ENCODE peak calls at places on chromosomes 16 and 17, in four cellular contexts. One of them, this sample, is unnamed.
A peak's percentile ranks its signal among the peaks of the same experiment; 100 is the strongest.

GRCh38 chr17:62923515-62924150 is 42.4 kb upstream of the TANC2 start:
- DNase-seq in brain microvascular endothelial cell: no peak
- DNase-seq in left ventricle myocardium inferior: no peak
- DNase-seq in heart left ventricle: no peak
- DNase-seq in this sample: no peak

GRCh38 chr17:63848834-63849689 is 6.6 kb upstream of the SMARCD2 start:
- DNase-seq in brain microvascular endothelial cell: peak; percentile 86
- DNase-seq in left ventricle myocardium inferior: peak; percentile 93
- DNase-seq in heart left ventricle: peak; percentile 93
- DNase-seq in this sample: peak; percentile 98

GRCh38 chr17:28227278-28228108 is 91.5 kb upstream of the TMEM97 start:
- DNase-seq in brain microvascular endothelial cell: peak; percentile 32
- DNase-seq in left ventricle myocardium inferior: no peak
- DNase-seq in heart left ventricle: no peak
- DNase-seq in this sample: peak; percentile 99

GRCh38 chr17:41835800-41836549 is at the start of gene NT5C3B:
- DNase-seq in brain microvascular endothelial cell: no peak
- DNase-seq in left ventricle myocardium inferior: peak; percentile 65
- DNase-seq in heart left ventricle: peak; percentile 54
- DNase-seq in this sample: peak; percentile 98

GRCh38 chr17:57902800-57903759 is 52.1 kb downstream of the CUEDC1 start:
- DNase-seq in brain microvascular endothelial cell: peak; percentile 70
- DNase-seq in left ventricle myocardium inferior: peak; percentile 87
- DNase-seq in heart left ventricle: peak; percentile 84
- DNase-seq in this sample: no peak

GRCh38 chr16:34078697-34079096 is 619.3 kb downstream of the TP53TG3F start:
- DNase-seq in brain microvascular endothelial cell: no peak
- DNase-seq in left ventricle myocardium inferior: no peak
- DNase-seq in heart left ventricle: no peak
- DNase-seq in this sample: no peak

GRCh38 chr17:28467456-28468025 is 5.9 kb upstream of the SLC13A2 start:
- DNase-seq in brain microvascular endothelial cell: peak; percentile 61
- DNase-seq in left ventricle myocardium inferior: no peak
- DNase-seq in heart left ventricle: no peak
- DNase-seq in this sample: no peak

GRCh38 chr17:57484081-57484666 is 227.9 kb downstream of the MSI2 start:
- DNase-seq in brain microvascular endothelial cell: no peak
- DNase-seq in left ventricle myocardium inferior: no peak
- DNase-seq in heart left ventricle: no peak
- DNase-seq in this sample: no peak

GRCh38 chr17:34671191-34671590 is 91.8 kb downstream of the TMEM132E start:
- DNase-seq in brain microvascular endothelial cell: no peak
- DNase-seq in left ventricle myocardium inferior: no peak
- DNase-seq in heart left ventricle: no peak
- DNase-seq in this sample: no peak

GRCh38 chr17:35890774-35891155 is 10.6 kb upstream of the CCL5 start:
- DNase-seq in brain microvascular endothelial cell: no peak
- DNase-seq in left ventricle myocardium inferior: no peak
- DNase-seq in heart left ventricle: peak; percentile 10
- DNase-seq in this sample: peak; percentile 47

GRCh38 chr16:28596840-28597691 is at the start of gene SULT1A2:
- DNase-seq in brain microvascular endothelial cell: no peak
- DNase-seq in left ventricle myocardium inferior: no peak
- DNase-seq in heart left ventricle: no peak
- DNase-seq in this sample: peak; percentile 67

GRCh38 chr16:5012887-5013286 is 20.8 kb downstream of the NAGPA start:
- DNase-seq in brain microvascular endothelial cell: no peak
- DNase-seq in left ventricle myocardium inferior: no peak
- DNase-seq in heart left ventricle: no peak
- DNase-seq in this sample: no peak

GRCh38 chr16:983044-984030 is 1.8 kb downstream of the SOX8 start:
- DNase-seq in brain microvascular endothelial cell: no peak
- DNase-seq in left ventricle myocardium inferior: no peak
- DNase-seq in heart left ventricle: no peak
- DNase-seq in this sample: peak; percentile 87

GRCh38 chr16:67027046-67027445 is 1.9 kb upstream of the CBFB start:
- DNase-seq in brain microvascular endothelial cell: no peak
- DNase-seq in left ventricle myocardium inferior: no peak
- DNase-seq in heart left ventricle: no peak
- DNase-seq in this sample: peak; percentile 7

GRCh38 chr17:2851615-2852014 is 55.4 kb downstream of the RAP1GAP2 start:
- DNase-seq in brain microvascular endothelial cell: no peak
- DNase-seq in left ventricle myocardium inferior: no peak
- DNase-seq in heart left ventricle: no peak
- DNase-seq in this sample: no peak

GRCh38 chr17:58529275-58529674 is 14.8 kb upstream of the MTMR4 start:
- DNase-seq in brain microvascular endothelial cell: no peak
- DNase-seq in left ventricle myocardium inferior: no peak
- DNase-seq in heart left ventricle: no peak
- DNase-seq in this sample: no peak

GRCh38 chr17:45325810-45326209 is 9.0 kb upstream of the MAP3K14 start:
- DNase-seq in brain microvascular endothelial cell: no peak
- DNase-seq in left ventricle myocardium inferior: no peak
- DNase-seq in heart left ventricle: no peak
- DNase-seq in this sample: no peak

GRCh38 chr17:76570877-76571471 is 14.7 kb downstream of the ST6GALNAC2 start:
- DNase-seq in brain microvascular endothelial cell: no peak
- DNase-seq in left ventricle myocardium inferior: no peak
- DNase-seq in heart left ventricle: no peak
- DNase-seq in this sample: no peak

GRCh38 chr16:48720266-48720665 is 110.3 kb upstream of the N4BP1 start:
- DNase-seq in brain microvascular endothelial cell: peak; percentile 2
- DNase-seq in left ventricle myocardium inferior: no peak
- DNase-seq in heart left ventricle: no peak
- DNase-seq in this sample: peak; percentile 38

GRCh38 chr16:22855231-22855630 is 41.3 kb downstream of the HS3ST2 start:
- DNase-seq in brain microvascular endothelial cell: no peak
- DNase-seq in left ventricle myocardium inferior: no peak
- DNase-seq in heart left ventricle: no peak
- DNase-seq in this sample: no peak

GRCh38 chr16:63735456-63735855 is 1386.4 kb downstream of the CDH11 start:
- DNase-seq in brain microvascular endothelial cell: no peak
- DNase-seq in left ventricle myocardium inferior: no peak
- DNase-seq in heart left ventricle: no peak
- DNase-seq in this sample: no peak

GRCh38 chr16:86044881-86045600 is 146.1 kb downstream of the IRF8 start:
- DNase-seq in brain microvascular endothelial cell: no peak
- DNase-seq in left ventricle myocardium inferior: no peak
- DNase-seq in heart left ventricle: no peak
- DNase-seq in this sample: no peak

GRCh38 chr16:88442811-88443576 is 10.1 kb upstream of the ZFPM1 start:
- DNase-seq in brain microvascular endothelial cell: peak; percentile 27
- DNase-seq in left ventricle myocardium inferior: peak; percentile 73
- DNase-seq in heart left ventricle: peak; percentile 75
- DNase-seq in this sample: peak; percentile 99

GRCh38 chr17:69468211-69468610 is 53.7 kb downstream of the MAP2K6 start:
- DNase-seq in brain microvascular endothelial cell: no peak
- DNase-seq in left ventricle myocardium inferior: no peak
- DNase-seq in heart left ventricle: no peak
- DNase-seq in this sample: no peak

GRCh38 chr16:70428178-70428998 is 10.5 kb downstream of the ST3GAL2 start:
- DNase-seq in brain microvascular endothelial cell: peak; percentile 90
- DNase-seq in left ventricle myocardium inferior: peak; percentile 97
- DNase-seq in heart left ventricle: peak; percentile 95
- DNase-seq in this sample: peak; percentile 76

GRCh38 chr16:30677931-30678585 is 19.8 kb downstream of the FBRS start:
- DNase-seq in brain microvascular endothelial cell: no peak
- DNase-seq in left ventricle myocardium inferior: no peak
- DNase-seq in heart left ventricle: no peak
- DNase-seq in this sample: peak; percentile 91

GRCh38 chr16:79286646-79287423 is 313.7 kb downstream of the MAF start:
- DNase-seq in brain microvascular endothelial cell: no peak
- DNase-seq in left ventricle myocardium inferior: peak; percentile 51
- DNase-seq in heart left ventricle: peak; percentile 30
- DNase-seq in this sample: no peak
- H3K4me3 ChIP-seq in brain microvascular endothelial cell: no peak overlapping the region
- H3K4me3 ChIP-seq in left ventricle myocardium inferior: peak overlapping the region; percentile 54
- H3K4me3 ChIP-seq in heart left ventricle: peak overlapping the region; percentile 31
- H3K4me3 ChIP-seq in this sample: no peak overlapping the region

GRCh38 chr16:57504001-57504400 is 17.7 kb upstream of the DOK4 start:
- DNase-seq in brain microvascular endothelial cell: no peak
- DNase-seq in left ventricle myocardium inferior: no peak
- DNase-seq in heart left ventricle: no peak
- DNase-seq in this sample: no peak

GRCh38 chr16:57505169-57505568 is 18.9 kb upstream of the DOK4 start:
- DNase-seq in brain microvascular endothelial cell: no peak
- DNase-seq in left ventricle myocardium inferior: no peak
- DNase-seq in heart left ventricle: no peak
- DNase-seq in this sample: no peak

GRCh38 chr16:57502048-57502775 is 15.9 kb upstream of the DOK4 start:
- DNase-seq in brain microvascular endothelial cell: no peak
- DNase-seq in left ventricle myocardium inferior: no peak
- DNase-seq in heart left ventricle: no peak
- DNase-seq in this sample: peak; percentile 21

GRCh38 chr16:57504491-57504890 is 18.2 kb upstream of the DOK4 start:
- DNase-seq in brain microvascular endothelial cell: no peak
- DNase-seq in left ventricle myocardium inferior: no peak
- DNase-seq in heart left ventricle: no peak
- DNase-seq in this sample: no peak

DNA sequence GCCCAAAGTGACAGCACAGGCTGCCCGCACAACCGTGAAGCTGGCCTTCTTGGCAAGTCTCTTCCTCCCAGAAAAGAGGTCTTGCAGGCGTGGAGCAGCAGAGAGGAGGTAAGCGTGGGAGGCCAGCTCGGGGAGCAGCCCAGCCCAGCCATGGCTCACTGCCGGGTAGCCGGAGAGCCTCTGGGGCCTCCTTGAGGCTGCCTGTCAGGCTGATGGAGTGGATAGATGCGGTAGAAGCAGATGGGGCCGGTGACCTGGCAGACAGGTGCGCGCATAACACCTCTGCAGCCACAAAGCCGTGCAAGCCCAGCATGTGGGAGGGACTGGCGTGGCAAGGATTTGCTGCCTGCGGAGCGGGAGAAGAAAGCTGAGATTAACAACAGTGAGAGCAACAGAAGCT is 17.1 kb upstream of the DOK4 start:
- DNase-seq in brain microvascular endothelial cell: no peak
- DNase-seq in left ventricle myocardium inferior: no peak
- DNase-seq in heart left ventricle: no peak
- DNase-seq in this sample: peak; percentile 79
- H3K27me3 ChIP-seq in brain microvascular endothelial cell: no peaks in the 10 kb centered on the region
- H3K27me3 ChIP-seq in left ventricle myocardium inferior: no peaks in the 10 kb centered on the region
- H3K27me3 ChIP-seq in heart left ventricle: no peaks in the 10 kb centered on the region
- H3K27me3 ChIP-seq in this sample: no peaks in the 10 kb centered on the region

GRCh38 chr16:87418216-87418615 is 26.1 kb downstream of the MAP1LC3B start:
- DNase-seq in brain microvascular endothelial cell: no peak
- DNase-seq in left ventricle myocardium inferior: peak; percentile 1
- DNase-seq in heart left ventricle: no peak
- DNase-seq in this sample: no peak

GRCh38 chr16:87415441-87415840 is 23.3 kb downstream of the MAP1LC3B start:
- DNase-seq in brain microvascular endothelial cell: no peak
- DNase-seq in left ventricle myocardium inferior: peak; percentile 5
- DNase-seq in heart left ventricle: no peak
- DNase-seq in this sample: no peak

GRCh38 chr16:87418644-87419043 is 26.5 kb downstream of the MAP1LC3B start:
- DNase-seq in brain microvascular endothelial cell: no peak
- DNase-seq in left ventricle myocardium inferior: no peak
- DNase-seq in heart left ventricle: no peak
- DNase-seq in this sample: no peak

GRCh38 chr16:87417511-87417910 is 25.4 kb downstream of the MAP1LC3B start:
- DNase-seq in brain microvascular endothelial cell: no peak
- DNase-seq in left ventricle myocardium inferior: peak; percentile 10
- DNase-seq in heart left ventricle: no peak
- DNase-seq in this sample: no peak

GRCh38 chr16:87416826-87417471 is 24.8 kb downstream of the MAP1LC3B start:
- DNase-seq in brain microvascular endothelial cell: peak; percentile 57
- DNase-seq in left ventricle myocardium inferior: peak; percentile 25
- DNase-seq in heart left ventricle: no peak
- DNase-seq in this sample: no peak
- H3K36me3 ChIP-seq in brain microvascular endothelial cell: peaks cover 28% of the 10 kb centered on the region
- H3K36me3 ChIP-seq in left ventricle myocardium inferior: peaks cover 92% of the 10 kb centered on the region
- H3K36me3 ChIP-seq in heart left ventricle: peaks cover 90% of the 10 kb centered on the region
- H3K36me3 ChIP-seq in this sample: peaks cover 12% of the 10 kb centered on the region

GRCh38 chr17:13051876-13052275 is 34.0 kb upstream of the ELAC2 start:
- DNase-seq in brain microvascular endothelial cell: no peak
- DNase-seq in left ventricle myocardium inferior: no peak
- DNase-seq in heart left ventricle: no peak
- DNase-seq in this sample: no peak
- H3K4me3 ChIP-seq in brain microvascular endothelial cell: no peak overlapping the region
- H3K4me3 ChIP-seq in left ventricle myocardium inferior: no peak overlapping the region
- H3K4me3 ChIP-seq in heart left ventricle: no peak overlapping the region
- H3K4me3 ChIP-seq in this sample: no peak overlapping the region

GRCh38 chr16:13013043-13013442 is 111.6 kb downstream of the SHISA9 start:
- DNase-seq in brain microvascular endothelial cell: no peak
- DNase-seq in left ventricle myocardium inferior: no peak
- DNase-seq in heart left ventricle: no peak
- DNase-seq in this sample: no peak

GRCh38 chr16:13012591-13012990 is 111.2 kb downstream of the SHISA9 start:
- DNase-seq in brain microvascular endothelial cell: no peak
- DNase-seq in left ventricle myocardium inferior: no peak
- DNase-seq in heart left ventricle: no peak
- DNase-seq in this sample: peak; percentile 19

GRCh38 chr16:13018026-13018425 is 116.6 kb downstream of the SHISA9 start:
- DNase-seq in brain microvascular endothelial cell: no peak
- DNase-seq in left ventricle myocardium inferior: no peak
- DNase-seq in heart left ventricle: no peak
- DNase-seq in this sample: peak; percentile 60

DNA sequence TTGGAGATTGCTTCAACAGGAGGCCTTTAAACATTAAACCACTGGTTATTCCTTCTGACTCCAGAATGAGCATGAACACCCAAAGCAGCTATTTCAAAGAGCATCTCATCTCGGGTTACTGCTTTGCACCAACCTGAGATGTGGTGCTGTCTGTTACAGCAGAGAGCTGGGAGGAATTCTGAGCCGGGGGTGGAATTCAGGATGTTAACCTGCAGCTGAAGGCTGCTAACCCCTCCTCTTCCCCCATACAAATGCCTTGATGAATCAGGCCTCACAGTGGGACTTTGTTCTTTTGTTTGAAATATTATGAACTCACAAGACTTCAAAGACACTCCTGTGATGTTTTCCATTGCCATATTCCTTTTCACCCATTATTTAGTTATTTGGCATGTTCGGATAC is 113.1 kb downstream of the SHISA9 start:
- DNase-seq in brain microvascular endothelial cell: no peak
- DNase-seq in left ventricle myocardium inferior: no peak
- DNase-seq in heart left ventricle: no peak
- DNase-seq in this sample: peak; percentile 80
- H3K27me3 ChIP-seq in brain microvascular endothelial cell: no peaks in the 10 kb centered on the region
- H3K27me3 ChIP-seq in left ventricle myocardium inferior: peaks cover 34% of the 10 kb centered on the region
- H3K27me3 ChIP-seq in heart left ventricle: no peaks in the 10 kb centered on the region
- H3K27me3 ChIP-seq in this sample: no peaks in the 10 kb centered on the region

GRCh38 chr17:75465039-75465438 is 8.6 kb downstream of the TMEM94 start:
- DNase-seq in brain microvascular endothelial cell: no peak
- DNase-seq in left ventricle myocardium inferior: no peak
- DNase-seq in heart left ventricle: no peak
- DNase-seq in this sample: no peak
- H3K36me3 ChIP-seq in brain microvascular endothelial cell: no peaks in the 10 kb centered on the region
- H3K36me3 ChIP-seq in left ventricle myocardium inferior: peaks cover 6% of the 10 kb centered on the region
- H3K36me3 ChIP-seq in heart left ventricle: no peaks in the 10 kb centered on the region
- H3K36me3 ChIP-seq in this sample: no peaks in the 10 kb centered on the region

GRCh38 chr17:78991017-78991783 is 11.5 kb upstream of the LGALS3BP start:
- DNase-seq in brain microvascular endothelial cell: no peak
- DNase-seq in left ventricle myocardium inferior: peak; percentile 8
- DNase-seq in heart left ventricle: no peak
- DNase-seq in this sample: no peak
- H3K4me3 ChIP-seq in brain microvascular endothelial cell: no peak overlapping the region
- H3K4me3 ChIP-seq in left ventricle myocardium inferior: no peak overlapping the region
- H3K4me3 ChIP-seq in heart left ventricle: no peak overlapping the region
- H3K4me3 ChIP-seq in this sample: no peak overlapping the region

This sample was measured in H7.